ENCODE peak calls at places on chromosome 13, in six cellular contexts. N, T, L, V, D and Z are unnamed samples.

GRCh38 chr13:48728876-48729275 is 75.1 kb downstream of the CYSLTR2 start:
- DNase-seq in V (no peak), L (no peak), T (no peak), N (no peak), D (no peak), Z (no peak)

GRCh38 chr13:58893396-58893795 is 1261.9 kb downstream of the PCDH17 start:
- DNase-seq in N (no peak), D (no peak), V (no peak), T (no peak), L (no peak), Z (no peak)

GRCh38 chr13:98349731-98350305 is 172.7 kb upstream of the RNF113B start:
- DNase-seq in D (no peak), N (no peak), T (no peak), L (no peak), V (no peak), Z (no peak)

GRCh38 chr13:91142572-91142971 is 204.9 kb upstream of the MIR17HG start:
- DNase-seq in T (no peak), N (no peak), L (peak; percentile 95), V (peak; percentile 13), D (no peak), Z (no peak)

GRCh38 chr13:41458939-41459753 is 1.8 kb downstream of the RGCC start:
- DNase-seq in L (no peak), N (peak; percentile 57), D (no peak), V (no peak), T (no peak), Z (peak; percentile 77)

GRCh38 chr13:72400859-72401258 is 326.6 kb downstream of the MZT1 start:
- DNase-seq in T (no peak), L (no peak), N (no peak), V (no peak), D (no peak), Z (no peak)

GRCh38 chr13:29801737-29802305 is 48.6 kb downstream of the UBL3 start:
- DNase-seq in V (no peak), N (no peak), T (no peak), L (no peak), D (no peak), Z (no peak)

GRCh38 chr13:96119921-96120320 is 30.0 kb downstream of the HS6ST3 start:
- DNase-seq in L (no peak), D (no peak), N (no peak), T (no peak), V (no peak), Z (no peak)

GRCh38 chr13:103931885-103932284 is 865.7 kb upstream of the SLC10A2 start:
- DNase-seq in N (no peak), L (peak; percentile 88), T (no peak), D (no peak), V (no peak), Z (no peak)